ENCODE peak calls at places on chromosomes 4 and X, in ten cellular contexts. W is endodermal cell, X is mesenchymal stem cell, B is A549, N is aorta, Z is PC-9, M is brain microvascular endothelial cell, G is cardiac muscle cell, L is NB4, U is GM23248. J is an unnamed sample.
A peak's percentile ranks its signal among the peaks of the same experiment; 100 is the strongest.

GRCh38 chr4:48970471-48970921 is 15.6 kb upstream of the CWH43 start:
- DNase-seq in W (no peak), X (peak; percentile 69), B (no peak), N (no peak), Z (peak; percentile 11), M (peak; percentile 38), G (no peak), L (peak; percentile 80), U (peak; percentile 79), J (no peak)

GRCh38 chr4:159055851-159056250 is 47.0 kb upstream of the RAPGEF2 start:
- DNase-seq in W (no peak), X (no peak), B (no peak), N (no peak), Z (no peak), M (no peak), G (no peak), L (no peak), U (no peak), J (no peak)

GRCh38 chrX:34900691-34901090 is 41.9 kb upstream of the FAM47B start:
- DNase-seq in W (no peak), X (no peak), B (no peak), N (no peak), Z (no peak), M (peak; percentile 35), G (peak; percentile 76), L (no peak), U (peak; percentile 24), J (no peak)

GRCh38 chrX:120840826-120841225 is 34.8 kb downstream of the CT47B1 start:
- DNase-seq in W (no peak), X (no peak), B (peak; percentile 16), N (no peak), Z (no peak), M (peak; percentile 65), G (peak; percentile 72), L (peak; percentile 1), U (peak; percentile 75), J (no peak)

GRCh38 chrX:79413009-79413408 is 45.9 kb upstream of the ITM2A start:
- DNase-seq in W (no peak), X (no peak), B (peak; percentile 29), N (no peak), Z (no peak), M (no peak), G (peak; percentile 36), L (peak; percentile 35), U (peak; percentile 19), J (no peak)

GRCh38 chr4:74738756-74739155 is 55.6 kb downstream of the BTC start:
- DNase-seq in W (no peak), X (no peak), B (no peak), N (no peak), Z (no peak), M (no peak), G (peak; percentile 25), L (no peak), U (peak; percentile 19), J (no peak)

GRCh38 chr4:173119818-173120217 is 48.8 kb upstream of the GALNT7 start:
- DNase-seq in W (no peak), X (peak; percentile 16), B (peak; percentile 4), N (no peak), Z (no peak), M (no peak), G (no peak), L (no peak), U (no peak), J (no peak)

GRCh38 chrX:120408168-120408567 is 46.3 kb downstream of the ATP1B4 start:
- DNase-seq in W (no peak), X (no peak), B (no peak), N (no peak), Z (no peak), M (no peak), G (no peak), L (no peak), U (no peak), J (no peak)

GRCh38 chrX:48697182-48697727 is 721 bp downstream of the SUV39H1 start:
- DNase-seq in W (peak; percentile 60), X (peak; percentile 22), B (no peak), N (no peak), Z (no peak), M (no peak), G (no peak), L (peak; percentile 40), U (no peak), J (no peak)

GRCh38 chrX:48696301-48697181 is at the start of gene SUV39H1:
- DNase-seq in W (peak; percentile 92), X (peak; percentile 89), B (peak; percentile 89), N (peak; percentile 91), Z (peak; percentile 74), M (peak; percentile 69), G (peak; percentile 91), L (peak; percentile 92), U (peak; percentile 95), J (peak; percentile 82)

GRCh38 chrX:48694776-48695523 is 1.6 kb upstream of the SUV39H1 start:
- DNase-seq in W (no peak), X (no peak), B (no peak), N (no peak), Z (no peak), M (no peak), G (no peak), L (no peak), U (no peak), J (peak; percentile 10)

GRCh38 chrX:48695925-48696300 is 621 bp upstream of the SUV39H1 start:
- DNase-seq in W (no peak), X (no peak), B (no peak), N (no peak), Z (no peak), M (no peak), G (no peak), L (no peak), U (no peak), J (no peak)

DNA sequence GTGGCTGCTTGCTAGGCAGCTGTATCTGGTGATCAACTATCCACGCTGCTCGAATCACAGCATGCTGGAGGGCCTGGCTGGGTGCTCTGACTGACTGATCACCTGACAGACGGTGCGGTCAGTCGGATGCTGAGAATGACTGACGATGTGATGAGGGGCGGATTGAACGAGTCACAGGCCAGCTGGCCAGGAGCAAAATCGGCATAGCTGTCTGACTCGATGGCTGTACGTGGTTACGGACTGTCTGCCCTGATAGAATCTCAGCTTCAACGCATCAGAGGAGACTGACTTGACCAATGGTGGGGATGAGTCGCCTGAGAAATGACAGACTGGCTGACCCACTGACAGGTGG is 1.0 kb upstream of the SUV39H1 start:
- DNase-seq in W (no peak), X (peak; percentile 23), B (no peak), N (no peak), Z (no peak), M (no peak), G (no peak), L (no peak), U (peak; percentile 45), J (no peak)
- H3K4me3 ChIP-seq in W (peak overlapping the region; percentile 86), X (no peak overlapping the region), B (peak overlapping the region; percentile 97), N (no peak overlapping the region), Z (peak overlapping the region; percentile 47), M (peak overlapping the region; percentile 64), G (peak overlapping the region; percentile 67), L (peak overlapping the region; percentile 67), U (peak overlapping the region; percentile 75), J (peak overlapping the region; percentile 77)

GRCh38 chr4:38800956-38801450 is 3.6 kb downstream of the TLR1 start:
- DNase-seq in W (no peak), X (no peak), B (no peak), N (no peak), Z (no peak), M (no peak), G (peak; percentile 21), L (no peak), U (no peak), J (no peak)

GRCh38 chr4:38803833-38804653 is 548 bp downstream of the TLR1 start:
- DNase-seq in W (no peak), X (no peak), B (no peak), N (no peak), Z (no peak), M (no peak), G (peak; percentile 31), L (peak; percentile 20), U (no peak), J (no peak)

GRCh38 chr4:38805530-38806145 is 1.0 kb upstream of the TLR1 start:
- DNase-seq in W (no peak), X (no peak), B (no peak), N (peak; percentile 69), Z (no peak), M (no peak), G (peak; percentile 65), L (peak; percentile 95), U (peak; percentile 12), J (no peak)

GRCh38 chr4:38802561-38803355 is 1.8 kb downstream of the TLR1 start:
- DNase-seq in W (no peak), X (no peak), B (peak; percentile 13), N (no peak), Z (no peak), M (no peak), G (no peak), L (peak; percentile 37), U (no peak), J (no peak)

GRCh38 chr4:38804654-38805295 is at the start of gene TLR1:
- DNase-seq in W (no peak), X (peak; percentile 57), B (peak; percentile 56), N (no peak), Z (no peak), M (peak; percentile 14), G (peak; percentile 81), L (peak; percentile 85), U (peak; percentile 56), J (peak; percentile 41)
- H3K4me3 ChIP-seq in W (no peak within 1 kb of the TSS), X (no peak within 1 kb of the TSS), B (no peak within 1 kb of the TSS), N (peak within 1 kb of the TSS; percentile 72), Z (no peak within 1 kb of the TSS), M (no peak within 1 kb of the TSS), G (no peak within 1 kb of the TSS), L (peak within 1 kb of the TSS; percentile 26), U (no peak within 1 kb of the TSS), J (no peak within 1 kb of the TSS)

DNA sequence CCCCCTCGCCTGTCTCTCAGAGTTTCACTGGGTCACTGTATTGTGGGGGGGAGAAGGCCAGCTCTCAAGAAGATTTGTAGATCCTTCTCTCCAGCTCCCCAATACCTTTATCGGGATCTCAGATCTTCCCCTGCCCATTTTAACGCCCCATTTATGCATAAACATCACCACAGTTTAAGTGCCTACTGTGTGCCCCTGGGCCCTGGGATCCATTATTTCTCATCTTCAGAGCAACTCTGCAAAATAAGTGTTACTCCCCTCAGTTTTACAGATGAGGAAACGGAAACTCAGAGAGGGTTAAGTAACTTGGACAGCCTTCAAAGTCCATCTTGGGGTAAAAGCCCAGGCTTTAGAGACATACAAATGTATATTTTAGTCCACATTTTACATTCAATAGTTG is 421 bp upstream of the IGSF1 start:
- DNase-seq in W (no peak), X (no peak), B (no peak), N (no peak), Z (no peak), M (no peak), G (no peak), L (no peak), U (no peak), J (no peak)
- H3K4me3 ChIP-seq in W (no peak overlapping the region), X (no peak overlapping the region), B (peak overlapping the region; percentile 26), N (no peak overlapping the region), Z (no peak overlapping the region), M (no peak overlapping the region), G (peak overlapping the region; percentile 25), L (no peak overlapping the region), U (no peak overlapping the region), J (no peak overlapping the region)

GRCh38 chr4:156578713-156579112 is 392.9 kb downstream of the PDGFC start:
- DNase-seq in W (no peak), X (no peak), B (no peak), N (no peak), Z (no peak), M (no peak), G (no peak), L (no peak), U (no peak), J (no peak)

GRCh38 chr4:156581282-156581681 is 390.3 kb downstream of the PDGFC start:
- DNase-seq in W (no peak), X (no peak), B (no peak), N (no peak), Z (no peak), M (no peak), G (no peak), L (no peak), U (no peak), J (no peak)

GRCh38 chr4:156584100-156584499 is 387.5 kb downstream of the PDGFC start:
- DNase-seq in W (no peak), X (no peak), B (no peak), N (no peak), Z (peak; percentile 8), M (no peak), G (peak; percentile 52), L (peak; percentile 2), U (no peak), J (no peak)

GRCh38 chr4:156583265-156583664 is 388.3 kb downstream of the PDGFC start:
- DNase-seq in W (no peak), X (no peak), B (no peak), N (no peak), Z (peak; percentile 19), M (no peak), G (no peak), L (no peak), U (no peak), J (no peak)

DNA sequence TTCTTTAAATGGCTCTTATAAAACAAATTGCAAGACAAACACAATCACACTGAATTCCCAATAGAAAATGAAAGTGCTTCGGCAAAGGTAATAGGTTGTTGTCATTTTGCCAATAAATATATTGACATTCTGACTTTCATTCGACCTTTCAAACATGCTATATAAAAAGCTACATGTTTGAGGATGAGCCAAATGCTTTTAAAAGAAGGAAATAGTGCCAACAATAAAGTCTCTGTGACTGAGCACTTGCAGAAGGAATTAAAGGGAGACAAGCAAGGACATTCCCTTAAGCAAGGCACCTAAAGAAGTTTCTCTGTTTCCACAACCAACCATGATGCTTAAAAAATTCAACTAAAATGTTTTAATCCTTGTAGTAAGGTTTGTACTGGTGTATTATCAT is 389.9 kb downstream of the PDGFC start:
- DNase-seq in W (no peak), X (no peak), B (no peak), N (no peak), Z (no peak), M (no peak), G (no peak), L (no peak), U (no peak), J (no peak)
- H3K4me3 ChIP-seq in W (no peak overlapping the region), X (no peak overlapping the region), B (no peak overlapping the region), N (no peak overlapping the region), Z (no peak overlapping the region), M (no peak overlapping the region), G (no peak overlapping the region), L (no peak overlapping the region), U (peak overlapping the region; percentile 60), J (peak overlapping the region; percentile 6)

J was measured in SJSA1.